ENCODE peak calls at places on chromosomes 2 and 18, in eight cellular contexts. One of them, this sample, is unnamed.

GRCh38 chr2:222939208-222939846 is 78.5 kb downstream of the ACSL3 start:
- DNase-seq in kidney epithelial cell: no peak
- DNase-seq in DND-41: peak; percentile 75
- DNase-seq in iris pigment epithelial cell: peak; percentile 72
- DNase-seq in stimulated activated effector memory CD8-positive, alpha-beta T cell treated with anti-CD3 and anti-CD28 coated beads, Interleukin-12 subunit alpha, Interleukin-12 subunit beta, amount 100 ng/mL, for 72 hours: peak; percentile 46
- DNase-seq in NCI-H1417 treated with DMSO at 0.1 percent for 48 hours: no peak
- DNase-seq in right lobe of liver: no peak
- DNase-seq in C1 segment of cervical spinal cord: no peak
- DNase-seq in this sample: peak; percentile 70

GRCh38 chr2:96164459-96165184 is 19.4 kb upstream of the DUSP2 start:
- DNase-seq in C1 segment of cervical spinal cord: no peak
- DNase-seq in stimulated activated effector memory CD8-positive, alpha-beta T cell treated with anti-CD3 and anti-CD28 coated beads, Interleukin-12 subunit alpha, Interleukin-12 subunit beta, amount 100 ng/mL, for 72 hours: peak; percentile 70
- DNase-seq in iris pigment epithelial cell: no peak
- DNase-seq in NCI-H1417 treated with DMSO at 0.1 percent for 48 hours: no peak
- DNase-seq in kidney epithelial cell: no peak
- DNase-seq in DND-41: peak; percentile 85
- DNase-seq in right lobe of liver: no peak
- DNase-seq in this sample: no peak

GRCh38 chr2:165794520-165794882 is 454 bp upstream of the GALNT3 start:
- DNase-seq in C1 segment of cervical spinal cord: no peak
- DNase-seq in iris pigment epithelial cell: peak; percentile 57
- DNase-seq in stimulated activated effector memory CD8-positive, alpha-beta T cell treated with anti-CD3 and anti-CD28 coated beads, Interleukin-12 subunit alpha, Interleukin-12 subunit beta, amount 100 ng/mL, for 72 hours: peak; percentile 53
- DNase-seq in right lobe of liver: peak; percentile 64
- DNase-seq in DND-41: peak; percentile 53
- DNase-seq in kidney epithelial cell: no peak
- DNase-seq in NCI-H1417 treated with DMSO at 0.1 percent for 48 hours: no peak
- DNase-seq in this sample: peak; percentile 21

GRCh38 chr2:168596881-168597280 is 140.8 kb downstream of the CERS6 start:
- DNase-seq in C1 segment of cervical spinal cord: no peak
- DNase-seq in kidney epithelial cell: no peak
- DNase-seq in stimulated activated effector memory CD8-positive, alpha-beta T cell treated with anti-CD3 and anti-CD28 coated beads, Interleukin-12 subunit alpha, Interleukin-12 subunit beta, amount 100 ng/mL, for 72 hours: no peak
- DNase-seq in DND-41: no peak
- DNase-seq in iris pigment epithelial cell: peak; percentile 23
- DNase-seq in right lobe of liver: no peak
- DNase-seq in NCI-H1417 treated with DMSO at 0.1 percent for 48 hours: no peak
- DNase-seq in this sample: no peak

GRCh38 chr2:37180006-37180639 is 8.3 kb downstream of the SULT6B1 start:
- DNase-seq in iris pigment epithelial cell: no peak
- DNase-seq in C1 segment of cervical spinal cord: no peak
- DNase-seq in NCI-H1417 treated with DMSO at 0.1 percent for 48 hours: no peak
- DNase-seq in stimulated activated effector memory CD8-positive, alpha-beta T cell treated with anti-CD3 and anti-CD28 coated beads, Interleukin-12 subunit alpha, Interleukin-12 subunit beta, amount 100 ng/mL, for 72 hours: no peak
- DNase-seq in right lobe of liver: no peak
- DNase-seq in kidney epithelial cell: no peak
- DNase-seq in DND-41: no peak
- DNase-seq in this sample: no peak

GRCh38 chr2:238874330-238875050 is 26.6 kb downstream of the TWIST2 start:
- DNase-seq in NCI-H1417 treated with DMSO at 0.1 percent for 48 hours: no peak
- DNase-seq in C1 segment of cervical spinal cord: no peak
- DNase-seq in DND-41: no peak
- DNase-seq in right lobe of liver: no peak
- DNase-seq in stimulated activated effector memory CD8-positive, alpha-beta T cell treated with anti-CD3 and anti-CD28 coated beads, Interleukin-12 subunit alpha, Interleukin-12 subunit beta, amount 100 ng/mL, for 72 hours: no peak
- DNase-seq in iris pigment epithelial cell: no peak
- DNase-seq in kidney epithelial cell: no peak
- DNase-seq in this sample: no peak

GRCh38 chr2:85470850-85471800 is 52.6 kb downstream of the SH2D6 start:
- DNase-seq in stimulated activated effector memory CD8-positive, alpha-beta T cell treated with anti-CD3 and anti-CD28 coated beads, Interleukin-12 subunit alpha, Interleukin-12 subunit beta, amount 100 ng/mL, for 72 hours: no peak
- DNase-seq in iris pigment epithelial cell: peak; percentile 8
- DNase-seq in DND-41: peak; percentile 81
- DNase-seq in right lobe of liver: peak; percentile 88
- DNase-seq in C1 segment of cervical spinal cord: no peak
- DNase-seq in kidney epithelial cell: no peak
- DNase-seq in NCI-H1417 treated with DMSO at 0.1 percent for 48 hours: no peak
- DNase-seq in this sample: peak; percentile 15

GRCh38 chr2:164589522-164589921 is 31.8 kb downstream of the GRB14 start:
- DNase-seq in DND-41: no peak
- DNase-seq in kidney epithelial cell: no peak
- DNase-seq in NCI-H1417 treated with DMSO at 0.1 percent for 48 hours: no peak
- DNase-seq in iris pigment epithelial cell: peak; percentile 40
- DNase-seq in right lobe of liver: no peak
- DNase-seq in C1 segment of cervical spinal cord: no peak
- DNase-seq in stimulated activated effector memory CD8-positive, alpha-beta T cell treated with anti-CD3 and anti-CD28 coated beads, Interleukin-12 subunit alpha, Interleukin-12 subunit beta, amount 100 ng/mL, for 72 hours: no peak
- DNase-seq in this sample: no peak

GRCh38 chr2:167292430-167293171 is 404.3 kb downstream of the XIRP2 start:
- DNase-seq in C1 segment of cervical spinal cord: peak; percentile 18
- DNase-seq in stimulated activated effector memory CD8-positive, alpha-beta T cell treated with anti-CD3 and anti-CD28 coated beads, Interleukin-12 subunit alpha, Interleukin-12 subunit beta, amount 100 ng/mL, for 72 hours: no peak
- DNase-seq in iris pigment epithelial cell: peak; percentile 95
- DNase-seq in DND-41: no peak
- DNase-seq in right lobe of liver: peak; percentile 76
- DNase-seq in NCI-H1417 treated with DMSO at 0.1 percent for 48 hours: no peak
- DNase-seq in kidney epithelial cell: peak; percentile 77
- DNase-seq in this sample: peak; percentile 81

GRCh38 chr2:127627740-127628571 is 18.0 kb upstream of the GPR17 start:
- DNase-seq in NCI-H1417 treated with DMSO at 0.1 percent for 48 hours: no peak
- DNase-seq in kidney epithelial cell: no peak
- DNase-seq in iris pigment epithelial cell: no peak
- DNase-seq in DND-41: no peak
- DNase-seq in stimulated activated effector memory CD8-positive, alpha-beta T cell treated with anti-CD3 and anti-CD28 coated beads, Interleukin-12 subunit alpha, Interleukin-12 subunit beta, amount 100 ng/mL, for 72 hours: no peak
- DNase-seq in right lobe of liver: peak; percentile 40
- DNase-seq in C1 segment of cervical spinal cord: no peak
- DNase-seq in this sample: no peak

GRCh38 chr2:36461039-36461681 is 105.6 kb downstream of the CRIM1 start:
- DNase-seq in iris pigment epithelial cell: peak; percentile 98
- DNase-seq in stimulated activated effector memory CD8-positive, alpha-beta T cell treated with anti-CD3 and anti-CD28 coated beads, Interleukin-12 subunit alpha, Interleukin-12 subunit beta, amount 100 ng/mL, for 72 hours: no peak
- DNase-seq in right lobe of liver: no peak
- DNase-seq in NCI-H1417 treated with DMSO at 0.1 percent for 48 hours: no peak
- DNase-seq in DND-41: no peak
- DNase-seq in C1 segment of cervical spinal cord: no peak
- DNase-seq in kidney epithelial cell: peak; percentile 91
- DNase-seq in this sample: peak; percentile 92

GRCh38 chr18:60018801-60019462 is 119.1 kb downstream of the PMAIP1 start:
- DNase-seq in C1 segment of cervical spinal cord: no peak
- DNase-seq in stimulated activated effector memory CD8-positive, alpha-beta T cell treated with anti-CD3 and anti-CD28 coated beads, Interleukin-12 subunit alpha, Interleukin-12 subunit beta, amount 100 ng/mL, for 72 hours: no peak
- DNase-seq in DND-41: no peak
- DNase-seq in NCI-H1417 treated with DMSO at 0.1 percent for 48 hours: no peak
- DNase-seq in kidney epithelial cell: no peak
- DNase-seq in right lobe of liver: no peak
- DNase-seq in iris pigment epithelial cell: peak; percentile 72
- DNase-seq in this sample: no peak

GRCh38 chr2:231172020-231172419 is 26.4 kb upstream of the ARMC9 start:
- DNase-seq in DND-41: no peak
- DNase-seq in kidney epithelial cell: no peak
- DNase-seq in right lobe of liver: no peak
- DNase-seq in stimulated activated effector memory CD8-positive, alpha-beta T cell treated with anti-CD3 and anti-CD28 coated beads, Interleukin-12 subunit alpha, Interleukin-12 subunit beta, amount 100 ng/mL, for 72 hours: no peak
- DNase-seq in NCI-H1417 treated with DMSO at 0.1 percent for 48 hours: no peak
- DNase-seq in C1 segment of cervical spinal cord: no peak
- DNase-seq in iris pigment epithelial cell: peak; percentile 65
- DNase-seq in this sample: no peak

GRCh38 chr2:44730583-44730982 is 210.9 kb upstream of the SIX3 start:
- DNase-seq in stimulated activated effector memory CD8-positive, alpha-beta T cell treated with anti-CD3 and anti-CD28 coated beads, Interleukin-12 subunit alpha, Interleukin-12 subunit beta, amount 100 ng/mL, for 72 hours: no peak
- DNase-seq in DND-41: no peak
- DNase-seq in kidney epithelial cell: no peak
- DNase-seq in right lobe of liver: no peak
- DNase-seq in NCI-H1417 treated with DMSO at 0.1 percent for 48 hours: no peak
- DNase-seq in iris pigment epithelial cell: no peak
- DNase-seq in C1 segment of cervical spinal cord: no peak
- DNase-seq in this sample: no peak

GRCh38 chr2:215931256-215931903 is 82.0 kb downstream of the MREG start:
- DNase-seq in right lobe of liver: no peak
- DNase-seq in C1 segment of cervical spinal cord: no peak
- DNase-seq in NCI-H1417 treated with DMSO at 0.1 percent for 48 hours: no peak
- DNase-seq in kidney epithelial cell: peak; percentile 25
- DNase-seq in DND-41: peak; percentile 65
- DNase-seq in stimulated activated effector memory CD8-positive, alpha-beta T cell treated with anti-CD3 and anti-CD28 coated beads, Interleukin-12 subunit alpha, Interleukin-12 subunit beta, amount 100 ng/mL, for 72 hours: peak; percentile 34
- DNase-seq in iris pigment epithelial cell: peak; percentile 83
- DNase-seq in this sample: peak; percentile 43

GRCh38 chr18:48827321-48828200 is 123.2 kb downstream of the SMAD7 start:
- DNase-seq in right lobe of liver: peak; percentile 42
- DNase-seq in DND-41: no peak
- DNase-seq in C1 segment of cervical spinal cord: no peak
- DNase-seq in stimulated activated effector memory CD8-positive, alpha-beta T cell treated with anti-CD3 and anti-CD28 coated beads, Interleukin-12 subunit alpha, Interleukin-12 subunit beta, amount 100 ng/mL, for 72 hours: no peak
- DNase-seq in iris pigment epithelial cell: peak; percentile 80
- DNase-seq in kidney epithelial cell: no peak
- DNase-seq in NCI-H1417 treated with DMSO at 0.1 percent for 48 hours: no peak
- DNase-seq in this sample: no peak

GRCh38 chr18:35489913-35490490 is 7.8 kb downstream of the INO80C start:
- DNase-seq in NCI-H1417 treated with DMSO at 0.1 percent for 48 hours: no peak
- DNase-seq in right lobe of liver: no peak
- DNase-seq in DND-41: no peak
- DNase-seq in stimulated activated effector memory CD8-positive, alpha-beta T cell treated with anti-CD3 and anti-CD28 coated beads, Interleukin-12 subunit alpha, Interleukin-12 subunit beta, amount 100 ng/mL, for 72 hours: no peak
- DNase-seq in kidney epithelial cell: no peak
- DNase-seq in iris pigment epithelial cell: no peak
- DNase-seq in C1 segment of cervical spinal cord: no peak
- DNase-seq in this sample: no peak

GRCh38 chr2:219230201-219230540 is 565 bp downstream of the ANKZF1 start:
- DNase-seq in right lobe of liver: peak; percentile 72
- DNase-seq in DND-41: peak; percentile 45
- DNase-seq in C1 segment of cervical spinal cord: no peak
- DNase-seq in kidney epithelial cell: no peak
- DNase-seq in stimulated activated effector memory CD8-positive, alpha-beta T cell treated with anti-CD3 and anti-CD28 coated beads, Interleukin-12 subunit alpha, Interleukin-12 subunit beta, amount 100 ng/mL, for 72 hours: no peak
- DNase-seq in NCI-H1417 treated with DMSO at 0.1 percent for 48 hours: no peak
- DNase-seq in iris pigment epithelial cell: peak; percentile 55
- DNase-seq in this sample: peak; percentile 46

GRCh38 chr2:17441055-17441771 is 77.0 kb downstream of the RAD51AP2 start:
- DNase-seq in stimulated activated effector memory CD8-positive, alpha-beta T cell treated with anti-CD3 and anti-CD28 coated beads, Interleukin-12 subunit alpha, Interleukin-12 subunit beta, amount 100 ng/mL, for 72 hours: no peak
- DNase-seq in right lobe of liver: no peak
- DNase-seq in kidney epithelial cell: no peak
- DNase-seq in NCI-H1417 treated with DMSO at 0.1 percent for 48 hours: no peak
- DNase-seq in DND-41: no peak
- DNase-seq in iris pigment epithelial cell: peak; percentile 14
- DNase-seq in C1 segment of cervical spinal cord: no peak
- DNase-seq in this sample: no peak

GRCh38 chr2:39140322-39140847 is 19.5 kb upstream of the SOS1 start:
- DNase-seq in stimulated activated effector memory CD8-positive, alpha-beta T cell treated with anti-CD3 and anti-CD28 coated beads, Interleukin-12 subunit alpha, Interleukin-12 subunit beta, amount 100 ng/mL, for 72 hours: no peak
- DNase-seq in kidney epithelial cell: no peak
- DNase-seq in C1 segment of cervical spinal cord: no peak
- DNase-seq in NCI-H1417 treated with DMSO at 0.1 percent for 48 hours: no peak
- DNase-seq in right lobe of liver: no peak
- DNase-seq in iris pigment epithelial cell: no peak
- DNase-seq in DND-41: no peak
- DNase-seq in this sample: no peak

GRCh38 chr18:3294435-3295080 is 32.6 kb downstream of the MYL12B start:
- DNase-seq in DND-41: no peak
- DNase-seq in NCI-H1417 treated with DMSO at 0.1 percent for 48 hours: peak; percentile 12
- DNase-seq in right lobe of liver: no peak
- DNase-seq in C1 segment of cervical spinal cord: no peak
- DNase-seq in kidney epithelial cell: no peak
- DNase-seq in iris pigment epithelial cell: peak; percentile 84
- DNase-seq in stimulated activated effector memory CD8-positive, alpha-beta T cell treated with anti-CD3 and anti-CD28 coated beads, Interleukin-12 subunit alpha, Interleukin-12 subunit beta, amount 100 ng/mL, for 72 hours: no peak
- DNase-seq in this sample: peak; percentile 13

GRCh38 chr2:30208453-30208852 is 22.9 kb upstream of the LBH start:
- DNase-seq in NCI-H1417 treated with DMSO at 0.1 percent for 48 hours: no peak
- DNase-seq in iris pigment epithelial cell: peak; percentile 74
- DNase-seq in C1 segment of cervical spinal cord: no peak
- DNase-seq in stimulated activated effector memory CD8-positive, alpha-beta T cell treated with anti-CD3 and anti-CD28 coated beads, Interleukin-12 subunit alpha, Interleukin-12 subunit beta, amount 100 ng/mL, for 72 hours: no peak
- DNase-seq in right lobe of liver: no peak
- DNase-seq in DND-41: peak; percentile 55
- DNase-seq in kidney epithelial cell: no peak
- DNase-seq in this sample: peak; percentile 63

GRCh38 chr2:25808006-25808383 is 70.3 kb downstream of the ASXL2 start:
- DNase-seq in DND-41: no peak
- DNase-seq in stimulated activated effector memory CD8-positive, alpha-beta T cell treated with anti-CD3 and anti-CD28 coated beads, Interleukin-12 subunit alpha, Interleukin-12 subunit beta, amount 100 ng/mL, for 72 hours: no peak
- DNase-seq in right lobe of liver: no peak
- DNase-seq in NCI-H1417 treated with DMSO at 0.1 percent for 48 hours: no peak
- DNase-seq in kidney epithelial cell: no peak
- DNase-seq in C1 segment of cervical spinal cord: no peak
- DNase-seq in iris pigment epithelial cell: peak; percentile 19
- DNase-seq in this sample: no peak

GRCh38 chr2:157061799-157062198 is 195.7 kb upstream of the GALNT5 start:
- DNase-seq in kidney epithelial cell: no peak
- DNase-seq in DND-41: peak; percentile 40
- DNase-seq in iris pigment epithelial cell: no peak
- DNase-seq in stimulated activated effector memory CD8-positive, alpha-beta T cell treated with anti-CD3 and anti-CD28 coated beads, Interleukin-12 subunit alpha, Interleukin-12 subunit beta, amount 100 ng/mL, for 72 hours: no peak
- DNase-seq in right lobe of liver: no peak
- DNase-seq in NCI-H1417 treated with DMSO at 0.1 percent for 48 hours: no peak
- DNase-seq in C1 segment of cervical spinal cord: no peak
- DNase-seq in this sample: no peak

This sample was measured in RCC 7860.